ENCODE peak calls at places on chromosomes 5 and 9, in four cellular contexts. R is ovary, M is H54, C is breast epithelium. N is an unnamed sample.

GRCh38 chr9:1890806-1891205 is 124.3 kb upstream of the SMARCA2 start:
- DNase-seq in R (no peak), C (no peak), M (no peak), N (no peak)

GRCh38 chr5:137254153-137254552 is 245.0 kb downstream of the SPOCK1 start:
- DNase-seq in R (no peak), M (no peak), C (no peak), N (no peak)

GRCh38 chr5:70491-70890 is 21.5 kb upstream of the PLEKHG4B start:
- DNase-seq in M (no peak), R (no peak), C (no peak), N (no peak)

GRCh38 chr9:23342296-23342695 is 483.7 kb downstream of the ELAVL2 start:
- DNase-seq in M (peak), R (no peak), C (no peak), N (no peak)

GRCh38 chr9:95192631-95193030 is 124.9 kb downstream of the FANCC start:
- DNase-seq in C (no peak), R (no peak), M (no peak), N (no peak)

GRCh38 chr5:78287169-78287568 is 7.3 kb downstream of the AP3B1 start:
- DNase-seq in M (no peak), R (no peak), C (no peak), N (no peak)

GRCh38 chr5:178108446-178108845 is 4.9 kb upstream of the N4BP3 start:
- DNase-seq in C (no peak), R (no peak), M (no peak), N (no peak)

GRCh38 chr9:90890146-90890545 is 88.5 kb downstream of the SYK start:
- DNase-seq in C (no peak), R (no peak), M (no peak), N (no peak)

GRCh38 chr5:78805474-78806124 is 157.0 kb upstream of the LHFPL2 start:
- DNase-seq in C (no peak), R (no peak), M (no peak), N (no peak)

GRCh38 chr9:37436540-37436939 is 14.0 kb downstream of the GRHPR start:
- DNase-seq in R (no peak), C (no peak), M (no peak), N (no peak)

GRCh38 chr5:161566081-161566480 is 19.6 kb upstream of the GABRB2 start:
- DNase-seq in M (no peak), C (no peak), R (no peak), N (no peak)

GRCh38 chr9:20479419-20480155 is 142.7 kb downstream of the MLLT3 start:
- DNase-seq in R (no peak), M (no peak), C (no peak), N (no peak)

GRCh38 chr9:127846451-127847154 is 7.9 kb downstream of the ENG start:
- DNase-seq in C (no peak), M (no peak), R (peak), N (peak)

GRCh38 chr9:99859395-99859980 is 37.8 kb downstream of the NR4A3 start:
- DNase-seq in R (no peak), C (no peak), M (no peak), N (no peak)

DNA sequence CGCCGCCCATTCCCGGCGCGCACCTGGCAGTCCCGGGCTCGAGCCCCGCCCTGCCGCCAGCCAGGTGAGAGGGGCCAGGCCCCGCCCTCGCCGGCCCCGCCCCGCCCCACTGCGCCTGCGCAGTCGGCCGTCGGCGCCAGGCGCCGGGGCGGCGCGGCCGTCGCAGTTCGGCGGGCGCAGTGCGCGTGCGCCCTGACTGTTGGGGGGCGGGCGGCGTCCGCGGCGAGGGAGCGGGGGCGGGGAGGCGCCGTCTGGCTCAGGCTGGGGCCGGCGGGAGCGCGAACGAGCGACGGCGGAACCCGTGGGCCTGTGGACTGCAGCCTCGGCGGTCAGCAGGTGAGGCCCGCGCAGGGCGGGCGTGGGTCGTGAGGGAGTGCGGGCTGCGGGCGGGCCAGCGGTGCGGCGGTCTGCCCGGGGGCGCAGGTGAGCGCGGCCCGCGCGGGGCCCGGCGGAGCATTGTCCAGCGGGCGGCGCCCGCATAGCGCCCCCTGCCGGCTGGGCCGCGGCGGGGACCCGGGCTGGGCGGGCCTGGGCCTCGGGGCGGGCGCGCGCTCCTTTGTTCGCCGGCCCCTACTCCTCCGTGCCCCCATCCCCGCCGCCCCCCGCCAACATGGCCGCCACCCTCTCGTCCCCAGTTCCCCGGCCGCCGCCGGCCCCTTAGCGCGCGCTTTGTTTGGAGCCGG is at the start of gene SPIN1:
- DNase-seq in C (peak), M (peak), R (peak), N (peak)
- TF ChIP-seq POLR2A in C (no peak), M (peak), R (peak), N (no peak)

DNA sequence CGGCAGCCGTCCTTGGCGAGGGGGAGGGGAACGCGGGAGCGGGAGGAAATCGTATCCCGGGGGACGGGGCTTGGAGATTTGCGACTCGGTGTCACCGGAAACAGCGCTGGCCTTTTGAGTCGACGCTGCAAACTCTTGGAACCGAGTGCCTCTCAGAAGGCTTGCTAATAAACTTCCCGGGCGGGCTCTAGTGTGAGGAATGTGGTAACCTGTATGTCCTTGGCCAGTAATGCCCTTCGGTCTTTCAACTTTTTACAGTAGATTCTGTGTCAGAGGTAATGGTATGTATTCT is 82.7 kb downstream of the PTPDC1 start:
- DNase-seq in C (no peak), R (no peak), M (no peak), N (no peak)
- TF ChIP-seq POLR2A in C (no peak), R (no peak), M (no peak), N (no peak)

DNA sequence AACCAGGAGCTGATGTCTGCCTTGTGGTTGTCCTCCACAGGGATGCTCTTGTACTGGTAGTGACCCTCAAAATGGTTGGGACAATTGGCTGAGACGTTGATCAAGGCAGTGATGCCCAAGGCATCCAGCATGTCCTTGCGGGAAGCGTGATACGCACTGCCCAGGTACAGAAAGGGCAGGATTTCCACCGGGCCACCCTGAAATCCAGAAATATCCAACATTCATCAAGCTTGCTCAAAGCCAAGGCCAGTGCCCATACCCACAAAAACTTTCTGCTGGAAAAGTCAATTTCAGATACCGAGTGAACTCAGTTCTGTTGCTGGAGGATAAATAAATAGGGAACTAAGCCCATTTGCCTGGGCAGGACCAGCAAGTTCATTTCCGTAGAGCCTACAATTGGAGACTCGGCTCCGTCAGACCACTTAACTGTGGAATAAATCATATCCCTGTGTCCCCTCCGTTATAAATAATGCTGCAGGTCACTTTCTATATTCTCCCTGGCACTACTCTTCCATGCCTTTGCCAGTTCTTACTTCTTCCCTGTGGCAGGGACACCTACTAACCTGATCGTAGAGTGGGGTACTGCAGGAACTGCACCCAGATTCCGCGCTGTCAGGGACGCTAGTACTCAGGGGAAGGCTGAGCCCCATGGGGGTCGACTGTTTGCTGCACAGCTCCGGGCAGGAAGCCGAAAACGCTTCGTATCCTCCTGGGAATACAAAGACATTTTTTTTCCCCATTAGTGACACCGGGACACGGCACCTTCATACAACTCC is 1.2 kb downstream of the DUSP1 start:
- DNase-seq in R (peak), C (no peak), M (no peak), N (peak)
- TF ChIP-seq POLR2A in R (no peak), C (peak), M (peak), N (peak)

DNA sequence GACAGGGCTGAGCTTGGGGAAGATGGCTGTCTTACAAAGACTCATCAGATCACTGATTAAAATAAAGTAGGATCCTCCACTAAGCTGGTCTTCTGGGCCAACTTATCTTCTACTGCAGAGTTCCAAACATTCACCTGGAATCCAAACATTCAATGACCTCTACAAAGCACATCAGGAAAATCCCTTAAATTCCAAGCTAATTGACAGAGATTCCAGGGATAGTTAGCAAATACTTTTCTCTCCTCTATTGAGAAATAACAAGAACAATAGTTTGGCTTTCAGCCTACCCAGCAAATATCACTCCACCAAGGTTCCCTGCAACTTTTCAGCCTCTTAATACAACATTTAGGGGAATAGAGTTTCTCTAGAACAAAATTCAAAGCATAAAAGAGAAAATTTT is 140.6 kb upstream of the LIFR start:
- DNase-seq in C (no peak), M (no peak), R (no peak), N (no peak)
- TF ChIP-seq POLR2A in C (no peak), M (no peak), R (no peak), N (no peak)

GRCh38 chr9:87148391-87149237 is 201.3 kb upstream of the GAS1 start:
- DNase-seq in C (peak), R (peak), M (no peak), N (peak)
- TF ChIP-seq POLR2A in C (no peak), R (no peak), M (no peak), N (no peak)

DNA sequence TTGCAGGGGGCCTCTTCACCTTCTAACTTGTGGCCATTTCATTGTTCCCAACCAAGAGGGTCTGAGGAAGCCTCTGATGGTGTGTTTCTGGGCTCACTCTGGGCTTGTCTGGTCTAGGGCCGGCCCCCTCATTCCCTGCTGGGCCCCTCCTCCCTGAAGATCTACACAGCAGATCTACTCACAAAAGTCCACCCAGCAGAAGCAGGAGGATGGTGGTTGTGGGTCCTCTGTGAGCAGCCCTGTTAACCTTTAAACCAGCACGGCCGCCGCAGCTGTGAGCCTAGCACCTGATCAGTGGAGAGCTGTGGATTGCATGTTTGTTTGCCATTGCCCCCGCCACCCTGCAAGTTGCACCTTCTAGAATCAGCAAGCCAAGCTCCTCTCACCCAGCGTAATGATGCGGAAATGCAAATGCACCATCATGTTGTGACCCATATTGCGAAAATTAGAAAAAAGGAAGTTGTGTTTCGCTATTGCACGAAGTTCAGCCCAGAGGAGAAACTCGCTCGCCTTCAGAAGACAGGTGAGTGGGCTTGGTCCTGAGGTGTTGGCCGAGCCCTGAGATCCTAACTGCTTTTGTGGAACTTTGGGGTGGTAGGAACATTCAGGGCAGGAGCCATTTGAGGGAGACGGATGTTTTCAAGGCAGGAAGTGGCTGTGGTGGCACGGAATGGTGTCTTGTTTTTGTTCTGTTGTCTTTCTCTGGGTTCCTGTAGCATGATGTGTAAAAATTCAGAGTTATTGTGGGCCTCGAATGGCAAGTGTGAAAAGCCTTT is 16.7 kb downstream of the FGD3 start:
- DNase-seq in C (peak), R (no peak), M (no peak), N (peak)
- TF ChIP-seq POLR2A in C (no peak), R (no peak), M (no peak), N (peak)